ENCODE peak calls at places on chromosomes 13 and 19, in eight cellular contexts. G is transverse colon, H is adrenal gland, Y is left lung, F is tibial artery, N is NT2/D1, I is IMR-90, O is ovary. E is an unnamed sample.

GRCh38 chr13:34719060-34719875 is 222.8 kb upstream of the NBEA start:
- DNase-seq in F (no peak), G (no peak), Y (no peak), O (no peak), N (no peak), I (no peak), H (no peak), E (no peak)

GRCh38 chr13:33353210-33353609 is 67.7 kb upstream of the STARD13 start:
- DNase-seq in I (no peak), Y (peak; percentile 82), G (peak; percentile 47), N (no peak), H (peak; percentile 51), O (no peak), F (peak; percentile 84), E (peak; percentile 64)

GRCh38 chr19:7953060-7953459 is 9.6 kb upstream of the TIMM44 start:
- DNase-seq in H (no peak), Y (peak; percentile 40), G (no peak), O (no peak), I (peak; percentile 21), N (no peak), F (no peak), E (no peak)

GRCh38 chr19:4229179-4229931 is at the start of gene EBI3:
- DNase-seq in G (peak; percentile 34), F (peak; percentile 27), I (peak; percentile 65), N (no peak), O (no peak), Y (no peak), H (no peak), E (peak; percentile 56)

GRCh38 chr19:35522745-35523327 is 5.3 kb downstream of the SBSN start:
- DNase-seq in I (no peak), G (no peak), N (no peak), O (no peak), Y (no peak), F (no peak), H (no peak), E (no peak)

GRCh38 chr19:32997716-32998355 is 25.8 kb downstream of the FAAP24 start:
- DNase-seq in N (no peak), Y (no peak), G (no peak), H (no peak), O (no peak), I (no peak), F (no peak), E (no peak)

GRCh38 chr13:97141564-97142005 is 80.5 kb upstream of the MBNL2 start:
- DNase-seq in F (peak; percentile 34), O (peak; percentile 28), Y (no peak), H (peak; percentile 67), G (peak; percentile 88), I (peak; percentile 94), N (peak; percentile 72), E (peak; percentile 84)

GRCh38 chr19:51016798-51017683 is 2.5 kb downstream of the KLK10 start:
- DNase-seq in Y (peak; percentile 91), F (no peak), N (peak; percentile 59), O (peak; percentile 72), I (peak; percentile 16), G (peak; percentile 67), H (no peak), E (peak; percentile 57)

GRCh38 chr13:22765566-22765965 is 415.2 kb upstream of the SGCG start:
- DNase-seq in N (no peak), I (no peak), H (no peak), O (no peak), Y (no peak), G (no peak), F (no peak), E (no peak)

GRCh38 chr13:94009696-94010095 is 469.8 kb downstream of the DCT start:
- DNase-seq in I (peak; percentile 64), O (no peak), G (no peak), H (no peak), N (no peak), Y (no peak), F (no peak), E (no peak)

GRCh38 chr19:5977222-5977784 is 637 bp downstream of the RANBP3 start:
- DNase-seq in I (no peak), Y (no peak), H (peak; percentile 52), N (no peak), F (no peak), G (no peak), O (no peak), E (no peak)

GRCh38 chr13:99265162-99265822 is 7.1 kb upstream of the GPR18 start:
- DNase-seq in N (no peak), O (no peak), Y (no peak), I (no peak), F (no peak), G (no peak), H (no peak), E (no peak)

GRCh38 chr19:47156861-47157454 is 26.3 kb downstream of the SAE1 start:
- DNase-seq in F (no peak), Y (no peak), H (no peak), G (no peak), N (no peak), I (no peak), O (no peak), E (peak; percentile 13)

GRCh38 chr19:23254141-23254910 is 4.1 kb upstream of the ZNF724 start:
- DNase-seq in G (no peak), H (no peak), I (no peak), F (no peak), Y (no peak), N (no peak), O (no peak), E (no peak)

GRCh38 chr19:23002690-23003422 is at the start of gene ZNF728:
- DNase-seq in O (peak; percentile 70), Y (peak; percentile 65), F (peak; percentile 60), N (peak; percentile 46), H (peak; percentile 26), G (peak; percentile 25), I (no peak), E (no peak)

GRCh38 chr13:83214452-83214851 is 667.8 kb downstream of the SLITRK1 start:
- DNase-seq in H (no peak), O (no peak), I (peak; percentile 53), N (no peak), F (no peak), Y (no peak), G (no peak), E (no peak)

GRCh38 chr13:45068036-45069001 is 52.0 kb upstream of the GTF2F2 start:
- DNase-seq in O (no peak), I (no peak), G (peak; percentile 11), Y (no peak), F (no peak), N (no peak), H (no peak), E (no peak)

GRCh38 chr13:49607761-49608160 is 20.5 kb upstream of the ARL11 start:
- DNase-seq in G (no peak), Y (no peak), N (no peak), I (no peak), F (no peak), O (no peak), H (no peak), E (no peak)

GRCh38 chr13:49608932-49609331 is 19.4 kb upstream of the ARL11 start:
- DNase-seq in F (no peak), Y (no peak), I (peak; percentile 10), N (no peak), H (no peak), G (no peak), O (no peak), E (no peak)

GRCh38 chr13:49604570-49604969 is 19.2 kb upstream of the RCBTB1 start:
- DNase-seq in G (no peak), I (no peak), N (no peak), O (no peak), Y (no peak), H (no peak), F (no peak), E (peak; percentile 34)

GRCh38 chr13:49610176-49610575 is 18.1 kb upstream of the ARL11 start:
- DNase-seq in I (no peak), Y (no peak), H (no peak), G (no peak), O (no peak), F (no peak), N (no peak), E (peak; percentile 69)

GRCh38 chr13:49606747-49607648 is 21.3 kb upstream of the ARL11 start:
- DNase-seq in O (peak; percentile 81), N (peak; percentile 54), I (peak; percentile 88), F (peak; percentile 88), H (peak; percentile 84), G (peak; percentile 88), Y (peak; percentile 95), E (peak; percentile 88)
- H3K4me3 ChIP-seq in O (peak overlapping the region; percentile 5), N (no peak overlapping the region), I (peak overlapping the region; percentile 24), F (peak overlapping the region; percentile 43), H (no peak overlapping the region), G (peak overlapping the region; percentile 13), Y (peak overlapping the region; percentile 36), E (peak overlapping the region; percentile 40)

GRCh38 chr19:48443262-48443661 is 2.5 kb upstream of the GRWD1 start:
- DNase-seq in F (no peak), G (no peak), O (no peak), H (no peak), I (no peak), N (no peak), Y (peak; percentile 83), E (no peak)
- H3K27me3 ChIP-seq in F (peaks cover 39% of the 10 kb centered on the region), G (peaks cover 40% of the 10 kb centered on the region), O (no peaks in the 10 kb centered on the region), H (peaks cover 5% of the 10 kb centered on the region), I (peaks cover 19% of the 10 kb centered on the region), N (peaks cover 24% of the 10 kb centered on the region), Y (peaks cover 11% of the 10 kb centered on the region), E (no peaks in the 10 kb centered on the region)

DNA sequence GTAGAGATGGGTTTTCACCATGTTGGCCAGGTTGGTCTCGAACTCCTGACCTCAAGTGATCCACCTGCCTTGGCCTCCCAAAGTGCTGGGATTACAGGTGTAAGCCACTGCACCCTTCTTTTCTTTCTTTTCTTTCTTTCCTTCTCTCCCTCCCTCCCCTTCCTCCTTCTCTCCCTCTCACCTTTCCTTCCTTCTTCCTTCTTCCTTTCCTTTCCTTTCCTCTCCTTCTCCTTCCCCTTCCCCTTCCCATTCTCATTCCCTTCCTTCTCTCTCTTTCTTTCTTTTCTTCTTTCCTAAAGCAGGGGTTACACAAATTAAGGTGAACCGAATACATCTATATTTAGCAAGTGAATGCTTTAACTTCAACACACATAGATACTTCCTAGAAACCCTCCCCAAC is 58.0 kb upstream of the URI1 start:
- DNase-seq in I (no peak), H (no peak), G (no peak), Y (no peak), N (no peak), O (no peak), F (no peak), E (no peak)
- H3K4me1 ChIP-seq in I (no peaks in the 10 kb centered on the region), H (no peaks in the 10 kb centered on the region), G (no peaks in the 10 kb centered on the region), Y (no peaks in the 10 kb centered on the region), N (peaks cover 4% of the 10 kb centered on the region), O (no peaks in the 10 kb centered on the region), F (no peaks in the 10 kb centered on the region), E (no peaks in the 10 kb centered on the region)

DNA sequence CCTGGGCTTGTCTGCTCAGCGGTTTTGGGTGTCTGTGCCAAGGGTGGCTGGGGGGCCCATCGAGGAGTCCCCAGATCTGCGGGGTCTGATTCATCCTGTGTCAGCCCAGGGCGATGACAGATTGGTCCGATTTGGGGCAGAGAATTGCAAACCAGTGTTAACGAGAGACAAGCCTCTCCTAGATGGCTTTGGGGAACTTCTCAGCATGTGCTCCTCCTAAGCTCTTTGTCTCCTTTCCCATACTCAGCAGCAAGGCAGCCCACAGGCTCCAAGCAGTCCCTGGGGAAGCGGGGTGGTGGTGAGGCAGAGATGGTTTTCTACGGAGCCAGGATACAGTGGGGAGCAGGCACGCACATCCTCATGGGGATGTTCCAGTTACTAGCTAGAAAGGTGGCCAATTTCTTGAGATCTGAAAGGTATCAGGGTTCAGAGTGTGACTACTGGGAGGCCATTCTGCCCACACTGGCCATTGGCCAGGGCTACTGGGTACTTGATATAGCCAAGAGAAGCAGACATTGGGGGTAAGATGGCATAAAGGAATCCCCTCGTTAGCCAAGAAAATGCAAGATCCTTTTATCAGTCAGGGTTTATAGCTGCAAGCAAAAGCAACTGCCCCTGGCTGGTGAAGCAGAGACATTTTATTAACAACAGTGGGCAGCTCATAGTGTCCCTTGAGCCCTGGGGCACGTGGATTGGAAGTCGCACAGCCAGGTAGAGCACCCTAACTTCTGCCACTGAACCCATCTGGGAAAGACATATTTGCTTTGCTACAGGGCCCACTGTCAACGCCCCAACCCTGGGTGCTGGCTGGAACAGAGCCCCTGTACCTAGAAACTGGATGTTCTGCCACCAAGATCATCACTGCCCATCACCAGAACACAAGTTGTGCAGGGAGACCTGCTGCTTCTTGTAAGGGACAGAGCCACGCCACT is 63.6 kb downstream of the RGCC start:
- DNase-seq in O (no peak), N (peak; percentile 6), H (no peak), I (no peak), F (no peak), G (no peak), Y (no peak), E (no peak)
- H3K4me3 ChIP-seq in O (no peak overlapping the region), N (no peak overlapping the region), H (no peak overlapping the region), I (no peak overlapping the region), F (no peak overlapping the region), G (no peak overlapping the region), Y (no peak overlapping the region), E (no peak overlapping the region)

E was measured in SJCRH30.